ENCODE peak calls at places on chromosomes 7 and 10, in six cellular contexts. N is breast epithelium, J is HepG2, W is HCT116, I is transverse colon, S is upper lobe of left lung. M is an unnamed sample.

GRCh38 chr10:76352300-76352699 is 920.9 kb downstream of the LRMDA start:
- DNase-seq in I (no peak), S (no peak), W (peak; percentile 7), N (no peak), J (no peak), M (no peak)

GRCh38 chr10:47253030-47253637 is 46.9 kb upstream of the GDF10 start:
- DNase-seq in I (peak; percentile 1), S (no peak), W (no peak), N (no peak), J (no peak), M (no peak)

GRCh38 chr7:101496017-101496416 is 133.1 kb downstream of the MYL10 start:
- DNase-seq in W (no peak), I (no peak), N (no peak), S (no peak), J (no peak), M (no peak)

GRCh38 chr7:124791426-124791825 is 25.8 kb upstream of the GPR37 start:
- DNase-seq in W (no peak), S (no peak), N (no peak), I (no peak), J (no peak), M (no peak)

GRCh38 chr10:100357073-100357858 is 10.2 kb downstream of the SCD start:
- DNase-seq in J (no peak), N (no peak), S (no peak), I (no peak), W (no peak), M (no peak)

GRCh38 chr10:122420624-122421007 is 33.8 kb upstream of the ARMS2 start:
- DNase-seq in N (no peak), W (no peak), I (no peak), J (no peak), S (no peak), M (no peak)

GRCh38 chr7:105387621-105388372 is 924 bp downstream of the SRPK2 start:
- DNase-seq in J (peak; percentile 28), I (peak; percentile 63), S (peak; percentile 89), W (no peak), N (peak; percentile 65), M (peak; percentile 66)

GRCh38 chr10:122034149-122034756 is 45.3 kb downstream of the TACC2 start:
- DNase-seq in S (no peak), J (no peak), W (no peak), N (no peak), I (peak; percentile 26), M (no peak)

GRCh38 chr7:80918406-80918805 is 445 bp downstream of the SEMA3C start:
- DNase-seq in W (no peak), J (no peak), N (no peak), S (no peak), I (no peak), M (no peak)

GRCh38 chr7:95501261-95501816 is 15.6 kb downstream of the ASB4 start:
- DNase-seq in I (no peak), S (no peak), J (no peak), N (no peak), W (no peak), M (no peak)

GRCh38 chr10:101273736-101274135 is 44.5 kb upstream of the LBX1 start:
- DNase-seq in N (no peak), S (no peak), I (no peak), J (no peak), W (no peak), M (no peak)

GRCh38 chr7:29202651-29203069 is 8.1 kb downstream of the CHN2 start:
- DNase-seq in S (no peak), I (peak; percentile 53), J (no peak), N (no peak), W (no peak), M (no peak)

GRCh38 chr10:2111936-2112335 is 374.6 kb upstream of the ADARB2 start:
- DNase-seq in N (no peak), S (no peak), W (no peak), J (peak; percentile 25), I (no peak), M (no peak)

GRCh38 chr10:615583-616152 is 73.8 kb downstream of the DIP2C start:
- DNase-seq in J (no peak), W (no peak), I (no peak), S (no peak), N (no peak), M (no peak)

GRCh38 chr7:44267719-44268413 is 57.5 kb downstream of the CAMK2B start:
- DNase-seq in S (peak; percentile 72), N (no peak), J (no peak), W (no peak), I (no peak), M (no peak)

GRCh38 chr10:122864901-122865300 is 14.5 kb downstream of the FAM24B start:
- DNase-seq in W (no peak), J (no peak), S (no peak), N (no peak), I (no peak), M (no peak)

GRCh38 chr7:11607676-11608075 is 224.3 kb downstream of the THSD7A start:
- DNase-seq in N (no peak), I (no peak), J (no peak), S (no peak), W (no peak), M (no peak)

GRCh38 chr10:119538632-119539358 is 3.7 kb downstream of the RGS10 start:
- DNase-seq in W (no peak), I (no peak), J (no peak), S (no peak), N (peak; percentile 34), M (no peak)

GRCh38 chr10:110753462-110753861 is 109.3 kb downstream of the RBM20 start:
- DNase-seq in I (no peak), N (no peak), W (no peak), S (no peak), J (no peak), M (no peak)

GRCh38 chr10:69057261-69057950 is 30.5 kb upstream of the SRGN start:
- DNase-seq in N (no peak), J (peak; percentile 27), W (no peak), I (peak; percentile 39), S (peak; percentile 79), M (no peak)

GRCh38 chr10:16777473-16778370 is 39.5 kb downstream of the RSU1 start:
- DNase-seq in J (peak; percentile 50), W (peak; percentile 19), I (no peak), S (no peak), N (no peak), M (peak; percentile 22)

GRCh38 chr10:14592566-14592965 is 182.1 kb downstream of the FAM107B start:
- DNase-seq in W (no peak), S (no peak), J (no peak), N (no peak), I (no peak), M (no peak)

GRCh38 chr10:116080553-116080952 is 192.5 kb downstream of the GFRA1 start:
- DNase-seq in S (no peak), I (no peak), N (no peak), J (no peak), W (peak; percentile 16), M (no peak)

GRCh38 chr10:100338434-100339036 is 8.5 kb upstream of the SCD start:
- DNase-seq in I (peak; percentile 83), N (peak; percentile 80), W (peak; percentile 56), S (no peak), J (peak; percentile 60), M (peak; percentile 60)

GRCh38 chr7:36532981-36533499 is 143.4 kb downstream of the ANLN start:
- DNase-seq in N (no peak), J (no peak), I (no peak), W (no peak), S (no peak), M (no peak)

GRCh38 chr7:22061781-22062180 is 116.1 kb upstream of the CDCA7L start:
- DNase-seq in N (no peak), W (no peak), I (no peak), J (no peak), S (no peak), M (no peak)

GRCh38 chr7:23333671-23334246 is 34.6 kb downstream of the MALSU1 start:
- DNase-seq in S (no peak), J (no peak), N (no peak), I (no peak), W (no peak), M (no peak)
- TF ChIP-seq POLR2A in S (no peak), J (no peak), N (no peak), I (no peak), W (no peak), M (no peak)

GRCh38 chr10:63681965-63682704 is 160.9 kb downstream of the REEP3 start:
- DNase-seq in S (no peak), I (no peak), N (no peak), W (no peak), J (no peak), M (no peak)
- TF ChIP-seq POLR2AphosphoS5 in S (no peak), I (peak; percentile 71), N (no peak), W (no peak), J (no peak), M (no peak)

GRCh38 chr10:8874972-8875371 is 820.5 kb downstream of the GATA3 start:
- DNase-seq in S (no peak), W (no peak), J (no peak), I (no peak), N (no peak), M (no peak)
- TF ChIP-seq POLR2A in S (no peak), W (no peak), J (no peak), I (no peak), N (no peak), M (no peak)

GRCh38 chr7:139095194-139095659 is 14.3 kb downstream of the ZC3HAV1 start:
- DNase-seq in I (peak; percentile 50), W (no peak), N (no peak), J (no peak), S (no peak), M (peak; percentile 59)
- TF ChIP-seq POLR2AphosphoS5 in I (no peak), W (no peak), N (no peak), J (no peak), S (no peak), M (no peak)